ENCODE peak calls at places on chromosome 22, in seven cellular contexts. One of them, this sample, is unnamed.

GRCh38 chr22:46425011-46425410 is 89.5 kb downstream of the TRMU start:
- DNase-seq in Peyer's patch: no peak
- DNase-seq in AG04450: no peak
- DNase-seq in pancreas: peak; percentile 3
- DNase-seq in RWPE1: no peak
- DNase-seq in transverse colon: no peak
- DNase-seq in endothelial cell of umbilical vein: no peak
- DNase-seq in this sample: no peak

GRCh38 chr22:43230983-43231723 is 44.2 kb upstream of the TTLL12 start:
- DNase-seq in Peyer's patch: peak; percentile 78
- DNase-seq in AG04450: no peak
- DNase-seq in pancreas: peak; percentile 87
- DNase-seq in RWPE1: peak; percentile 53
- DNase-seq in transverse colon: peak; percentile 54
- DNase-seq in endothelial cell of umbilical vein: peak; percentile 50
- DNase-seq in this sample: peak; percentile 43

GRCh38 chr22:47549741-47550340 is 787.4 kb downstream of the TBC1D22A start:
- DNase-seq in Peyer's patch: no peak
- DNase-seq in AG04450: no peak
- DNase-seq in pancreas: no peak
- DNase-seq in RWPE1: no peak
- DNase-seq in transverse colon: no peak
- DNase-seq in endothelial cell of umbilical vein: no peak
- DNase-seq in this sample: peak; percentile 30

GRCh38 chr22:20205964-20206708 is 55.3 kb upstream of the CCDC188 start:
- DNase-seq in Peyer's patch: peak; percentile 92
- DNase-seq in AG04450: peak; percentile 11
- DNase-seq in pancreas: no peak
- DNase-seq in RWPE1: peak; percentile 52
- DNase-seq in transverse colon: peak; percentile 78
- DNase-seq in endothelial cell of umbilical vein: peak; percentile 71
- DNase-seq in this sample: no peak

GRCh38 chr22:24089951-24090350 is 78.8 kb downstream of the CABIN1 start:
- DNase-seq in Peyer's patch: no peak
- DNase-seq in AG04450: no peak
- DNase-seq in pancreas: no peak
- DNase-seq in RWPE1: no peak
- DNase-seq in transverse colon: no peak
- DNase-seq in endothelial cell of umbilical vein: no peak
- DNase-seq in this sample: no peak

GRCh38 chr22:39308614-39309363 is 10.6 kb downstream of the RPL3 start:
- DNase-seq in Peyer's patch: peak; percentile 86
- DNase-seq in AG04450: peak; percentile 83
- DNase-seq in pancreas: peak; percentile 45
- DNase-seq in RWPE1: peak; percentile 73
- DNase-seq in transverse colon: peak; percentile 46
- DNase-seq in endothelial cell of umbilical vein: peak; percentile 88
- DNase-seq in this sample: no peak

GRCh38 chr22:43505423-43505822 is 93.6 kb downstream of the MPPED1 start:
- DNase-seq in Peyer's patch: no peak
- DNase-seq in AG04450: no peak
- DNase-seq in pancreas: no peak
- DNase-seq in RWPE1: no peak
- DNase-seq in transverse colon: no peak
- DNase-seq in endothelial cell of umbilical vein: no peak
- DNase-seq in this sample: no peak

GRCh38 chr22:39493759-39494158 is 8.3 kb upstream of the MIEF1 start:
- DNase-seq in Peyer's patch: no peak
- DNase-seq in AG04450: peak; percentile 75
- DNase-seq in pancreas: peak; percentile 2
- DNase-seq in RWPE1: no peak
- DNase-seq in transverse colon: no peak
- DNase-seq in endothelial cell of umbilical vein: no peak
- DNase-seq in this sample: no peak

GRCh38 chr22:39558950-39559349 is 11.6 kb upstream of the CACNA1I start:
- DNase-seq in Peyer's patch: no peak
- DNase-seq in AG04450: no peak
- DNase-seq in pancreas: no peak
- DNase-seq in RWPE1: no peak
- DNase-seq in transverse colon: no peak
- DNase-seq in endothelial cell of umbilical vein: no peak
- DNase-seq in this sample: no peak

GRCh38 chr22:44926491-44927415 is 83.1 kb downstream of the PHF21B start:
- DNase-seq in Peyer's patch: no peak
- DNase-seq in AG04450: no peak
- DNase-seq in pancreas: peak; percentile 41
- DNase-seq in RWPE1: no peak
- DNase-seq in transverse colon: no peak
- DNase-seq in endothelial cell of umbilical vein: no peak
- DNase-seq in this sample: no peak

GRCh38 chr22:43127166-43127908 is 15.9 kb downstream of the MCAT start:
- DNase-seq in Peyer's patch: peak; percentile 85
- DNase-seq in AG04450: no peak
- DNase-seq in pancreas: no peak
- DNase-seq in RWPE1: peak; percentile 67
- DNase-seq in transverse colon: peak; percentile 88
- DNase-seq in endothelial cell of umbilical vein: no peak
- DNase-seq in this sample: no peak

GRCh38 chr22:19289475-19290161 is 1.9 kb downstream of the CLTCL1 start:
- DNase-seq in Peyer's patch: no peak
- DNase-seq in AG04450: peak; percentile 24
- DNase-seq in pancreas: no peak
- DNase-seq in RWPE1: no peak
- DNase-seq in transverse colon: no peak
- DNase-seq in endothelial cell of umbilical vein: no peak
- DNase-seq in this sample: no peak

GRCh38 chr22:25488244-25489020 is 76.0 kb upstream of the GRK3 start:
- DNase-seq in Peyer's patch: peak; percentile 68
- DNase-seq in AG04450: no peak
- DNase-seq in pancreas: peak; percentile 89
- DNase-seq in RWPE1: peak; percentile 20
- DNase-seq in transverse colon: peak; percentile 41
- DNase-seq in endothelial cell of umbilical vein: peak; percentile 71
- DNase-seq in this sample: no peak

GRCh38 chr22:32587449-32587848 is 112.8 kb downstream of the FBXO7 start:
- DNase-seq in Peyer's patch: no peak
- DNase-seq in AG04450: no peak
- DNase-seq in pancreas: no peak
- DNase-seq in RWPE1: no peak
- DNase-seq in transverse colon: no peak
- DNase-seq in endothelial cell of umbilical vein: no peak
- DNase-seq in this sample: no peak

GRCh38 chr22:39292002-39292401 is 27.4 kb downstream of the RPL3 start:
- DNase-seq in Peyer's patch: peak; percentile 45
- DNase-seq in AG04450: no peak
- DNase-seq in pancreas: peak; percentile 90
- DNase-seq in RWPE1: no peak
- DNase-seq in transverse colon: no peak
- DNase-seq in endothelial cell of umbilical vein: no peak
- DNase-seq in this sample: no peak

GRCh38 chr22:33666661-33667619 is 253.3 kb downstream of the LARGE1 start:
- DNase-seq in Peyer's patch: no peak
- DNase-seq in AG04450: no peak
- DNase-seq in pancreas: no peak
- DNase-seq in RWPE1: no peak
- DNase-seq in transverse colon: peak; percentile 14
- DNase-seq in endothelial cell of umbilical vein: no peak
- DNase-seq in this sample: no peak

GRCh38 chr22:48453751-48454485 is 1373.8 kb downstream of the BRD1 start:
- DNase-seq in Peyer's patch: peak; percentile 13
- DNase-seq in AG04450: no peak
- DNase-seq in pancreas: no peak
- DNase-seq in RWPE1: no peak
- DNase-seq in transverse colon: no peak
- DNase-seq in endothelial cell of umbilical vein: no peak
- DNase-seq in this sample: no peak

GRCh38 chr22:22887621-22888503 is at the start of gene IGLL5:
- DNase-seq in Peyer's patch: no peak
- DNase-seq in AG04450: no peak
- DNase-seq in pancreas: no peak
- DNase-seq in RWPE1: no peak
- DNase-seq in transverse colon: peak; percentile 54
- DNase-seq in endothelial cell of umbilical vein: no peak
- DNase-seq in this sample: no peak

GRCh38 chr22:44840611-44841322 is 88.4 kb downstream of the ARHGAP8 start:
- DNase-seq in Peyer's patch: no peak
- DNase-seq in AG04450: no peak
- DNase-seq in pancreas: peak; percentile 25
- DNase-seq in RWPE1: no peak
- DNase-seq in transverse colon: no peak
- DNase-seq in endothelial cell of umbilical vein: no peak
- DNase-seq in this sample: no peak

GRCh38 chr22:50504245-50505211 is 3.0 kb downstream of the LMF2 start:
- DNase-seq in Peyer's patch: no peak
- DNase-seq in AG04450: no peak
- DNase-seq in pancreas: peak; percentile 93
- DNase-seq in RWPE1: no peak
- DNase-seq in transverse colon: no peak
- DNase-seq in endothelial cell of umbilical vein: no peak
- DNase-seq in this sample: no peak

GRCh38 chr22:35303029-35303624 is 3.4 kb downstream of the TOM1 start:
- DNase-seq in Peyer's patch: no peak
- DNase-seq in AG04450: no peak
- DNase-seq in pancreas: no peak
- DNase-seq in RWPE1: no peak
- DNase-seq in transverse colon: no peak
- DNase-seq in endothelial cell of umbilical vein: no peak
- DNase-seq in this sample: no peak

DNA sequence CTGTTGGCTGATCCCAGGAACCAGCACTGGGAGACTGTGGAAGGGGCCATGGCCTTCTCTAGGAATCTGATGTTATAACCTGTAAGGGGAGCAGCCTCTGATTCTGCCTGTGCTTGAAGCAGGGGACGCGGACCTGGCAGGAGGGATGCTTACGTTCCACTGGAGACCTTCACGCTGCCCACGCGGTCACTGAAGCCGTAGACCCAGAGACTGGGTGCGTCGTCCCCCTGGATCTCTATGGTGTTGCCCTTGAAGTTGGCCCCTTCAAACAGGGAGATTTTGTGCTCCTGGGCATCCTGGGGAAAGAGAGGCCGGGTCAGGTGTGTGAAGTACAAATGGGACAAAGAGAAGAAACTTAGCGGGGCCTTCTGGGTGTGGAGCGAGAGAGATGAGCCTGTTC is 11.8 kb upstream of the TPST2 start:
- DNase-seq in Peyer's patch: no peak
- DNase-seq in AG04450: no peak
- DNase-seq in pancreas: no peak
- DNase-seq in RWPE1: no peak
- DNase-seq in transverse colon: no peak
- DNase-seq in endothelial cell of umbilical vein: no peak
- DNase-seq in this sample: no peak
- H3K27ac ChIP-seq in Peyer's patch: no peak overlapping the region
- H3K27ac ChIP-seq in AG04450: no peak overlapping the region
- H3K27ac ChIP-seq in pancreas: no peak overlapping the region
- H3K27ac ChIP-seq in RWPE1: no peak overlapping the region
- H3K27ac ChIP-seq in transverse colon: no peak overlapping the region
- H3K27ac ChIP-seq in endothelial cell of umbilical vein: no peak overlapping the region
- H3K27ac ChIP-seq in this sample: no peak overlapping the region

GRCh38 chr22:36904260-36904659 is 9.2 kb upstream of the CSF2RB start:
- DNase-seq in Peyer's patch: no peak
- DNase-seq in AG04450: no peak
- DNase-seq in pancreas: no peak
- DNase-seq in RWPE1: no peak
- DNase-seq in transverse colon: no peak
- DNase-seq in endothelial cell of umbilical vein: no peak
- DNase-seq in this sample: no peak
- TF ChIP-seq CTCF in Peyer's patch: no peak
- TF ChIP-seq CTCF in AG04450: no peak
- TF ChIP-seq CTCF in pancreas: no peak
- TF ChIP-seq CTCF in RWPE1: no peak
- TF ChIP-seq CTCF in transverse colon: no peak
- TF ChIP-seq CTCF in endothelial cell of umbilical vein: no peak
- TF ChIP-seq CTCF in this sample: no peak

GRCh38 chr22:17945851-17946690 is 78.3 kb downstream of the MICAL3 start:
- DNase-seq in Peyer's patch: no peak
- DNase-seq in AG04450: no peak
- DNase-seq in pancreas: no peak
- DNase-seq in RWPE1: no peak
- DNase-seq in transverse colon: no peak
- DNase-seq in endothelial cell of umbilical vein: no peak
- DNase-seq in this sample: no peak

GRCh38 chr22:17946691-17947367 is 77.5 kb downstream of the MICAL3 start:
- DNase-seq in Peyer's patch: no peak
- DNase-seq in AG04450: no peak
- DNase-seq in pancreas: no peak
- DNase-seq in RWPE1: no peak
- DNase-seq in transverse colon: no peak
- DNase-seq in endothelial cell of umbilical vein: no peak
- DNase-seq in this sample: no peak

GRCh38 chr22:17949926-17950473 is 74.4 kb downstream of the MICAL3 start:
- DNase-seq in Peyer's patch: no peak
- DNase-seq in AG04450: no peak
- DNase-seq in pancreas: no peak
- DNase-seq in RWPE1: no peak
- DNase-seq in transverse colon: no peak
- DNase-seq in endothelial cell of umbilical vein: no peak
- DNase-seq in this sample: no peak

GRCh38 chr22:17945156-17945850 is 79.1 kb downstream of the MICAL3 start:
- DNase-seq in Peyer's patch: no peak
- DNase-seq in AG04450: no peak
- DNase-seq in pancreas: no peak
- DNase-seq in RWPE1: no peak
- DNase-seq in transverse colon: no peak
- DNase-seq in endothelial cell of umbilical vein: no peak
- DNase-seq in this sample: no peak

GRCh38 chr22:17948101-17948500 is 76.3 kb downstream of the MICAL3 start:
- DNase-seq in Peyer's patch: no peak
- DNase-seq in AG04450: no peak
- DNase-seq in pancreas: no peak
- DNase-seq in RWPE1: no peak
- DNase-seq in transverse colon: no peak
- DNase-seq in endothelial cell of umbilical vein: no peak
- DNase-seq in this sample: no peak
- H3K27ac ChIP-seq in Peyer's patch: no peak overlapping the region
- H3K27ac ChIP-seq in AG04450: no peak overlapping the region
- H3K27ac ChIP-seq in pancreas: no peak overlapping the region
- H3K27ac ChIP-seq in RWPE1: peak overlapping the region; percentile 27
- H3K27ac ChIP-seq in transverse colon: no peak overlapping the region
- H3K27ac ChIP-seq in endothelial cell of umbilical vein: no peak overlapping the region
- H3K27ac ChIP-seq in this sample: peak overlapping the region; percentile 4

DNA sequence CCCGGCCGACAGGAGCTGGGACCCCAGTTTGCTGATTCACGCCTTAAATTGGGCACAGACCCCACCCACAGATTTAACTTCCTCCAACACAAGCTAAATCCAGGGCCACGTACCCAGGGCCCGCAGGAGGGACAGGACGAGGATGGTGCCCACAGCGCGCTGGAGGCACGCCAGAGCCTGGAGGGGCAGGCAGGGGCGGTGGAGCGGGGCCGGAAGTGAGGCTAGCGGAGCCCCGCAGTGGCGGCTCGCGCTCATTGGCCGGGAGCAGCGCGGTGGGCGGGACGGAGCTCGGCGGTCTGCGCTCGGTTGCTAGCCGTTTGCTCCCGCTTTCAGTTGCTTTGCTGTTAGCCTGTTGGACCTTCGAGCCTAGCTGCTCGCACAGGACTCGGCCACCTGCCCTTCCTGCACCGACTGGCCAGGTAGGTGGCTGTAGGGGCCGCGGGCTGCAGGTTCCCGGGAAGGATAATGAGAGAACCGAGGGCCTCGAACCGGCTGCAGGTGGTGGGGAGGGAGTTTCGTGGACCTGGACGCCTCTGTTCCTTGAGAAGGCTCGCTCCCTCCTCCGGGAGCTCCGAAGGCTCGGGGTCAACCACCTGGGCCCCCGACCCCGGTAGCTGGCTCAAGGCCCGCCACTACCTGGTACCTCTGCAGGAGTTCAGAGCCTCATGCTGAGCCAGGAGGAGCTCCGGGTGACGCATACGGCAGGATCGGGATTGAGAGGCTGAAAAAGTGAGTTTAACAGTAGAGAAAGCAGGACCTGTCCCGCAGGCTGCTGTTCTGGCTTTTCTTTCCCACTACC is at the start of gene CCDC134:
- DNase-seq in Peyer's patch: peak; percentile 97
- DNase-seq in AG04450: peak; percentile 30
- DNase-seq in pancreas: peak; percentile 97
- DNase-seq in RWPE1: peak; percentile 84
- DNase-seq in transverse colon: peak; percentile 94
- DNase-seq in endothelial cell of umbilical vein: peak; percentile 84
- DNase-seq in this sample: peak; percentile 96
- TF ChIP-seq CTCF in Peyer's patch: no peak
- TF ChIP-seq CTCF in AG04450: no peak
- TF ChIP-seq CTCF in pancreas: no peak
- TF ChIP-seq CTCF in RWPE1: no peak
- TF ChIP-seq CTCF in transverse colon: no peak
- TF ChIP-seq CTCF in endothelial cell of umbilical vein: no peak
- TF ChIP-seq CTCF in this sample: peak; percentile 9